ENCODE peak calls at places on chromosomes 13 and 19, in ten cellular contexts. One of them, this sample, is unnamed.

GRCh38 chr13:45851171-45851889 is at the start of gene SIAH3:
- DNase-seq in heart right ventricle: no peak
- DNase-seq in activated naive CD8-positive, alpha-beta T cell treated with anti-CD3 and anti-CD28 coated beads, Interleukin-2, amount 50 U/mL, for 24 hours: peak; percentile 26
- DNase-seq in NCI-H774: no peak
- DNase-seq in GDM1: no peak
- DNase-seq in cardiac muscle cell: peak; percentile 28
- DNase-seq in Calu3: no peak
- DNase-seq in stimulated activated CD8-positive, alpha-beta memory T cell treated with anti-CD3 and anti-CD28 coated beads, Interleukin-2, amount 100 ng/mL, for 48 hours: no peak
- DNase-seq in stimulated activated naive CD4-positive, alpha-beta T cell: peak; percentile 39
- DNase-seq in 8988T: no peak
- DNase-seq in this sample: no peak

GRCh38 chr13:21663197-21663596 is 7.7 kb upstream of the FGF9 start:
- DNase-seq in heart right ventricle: no peak
- DNase-seq in activated naive CD8-positive, alpha-beta T cell treated with anti-CD3 and anti-CD28 coated beads, Interleukin-2, amount 50 U/mL, for 24 hours: no peak
- DNase-seq in NCI-H774: no peak
- DNase-seq in GDM1: no peak
- DNase-seq in cardiac muscle cell: no peak
- DNase-seq in Calu3: no peak
- DNase-seq in stimulated activated CD8-positive, alpha-beta memory T cell treated with anti-CD3 and anti-CD28 coated beads, Interleukin-2, amount 100 ng/mL, for 48 hours: no peak
- DNase-seq in stimulated activated naive CD4-positive, alpha-beta T cell: no peak
- DNase-seq in 8988T: no peak
- DNase-seq in this sample: no peak

GRCh38 chr13:99308481-99309087 is 1.4 kb upstream of the GPR183 start:
- DNase-seq in heart right ventricle: no peak
- DNase-seq in activated naive CD8-positive, alpha-beta T cell treated with anti-CD3 and anti-CD28 coated beads, Interleukin-2, amount 50 U/mL, for 24 hours: no peak
- DNase-seq in NCI-H774: no peak
- DNase-seq in GDM1: no peak
- DNase-seq in cardiac muscle cell: peak; percentile 48
- DNase-seq in Calu3: no peak
- DNase-seq in stimulated activated CD8-positive, alpha-beta memory T cell treated with anti-CD3 and anti-CD28 coated beads, Interleukin-2, amount 100 ng/mL, for 48 hours: no peak
- DNase-seq in stimulated activated naive CD4-positive, alpha-beta T cell: no peak
- DNase-seq in 8988T: no peak
- DNase-seq in this sample: no peak

GRCh38 chr13:106942558-106942957 is 374.6 kb upstream of the ARGLU1 start:
- DNase-seq in heart right ventricle: no peak
- DNase-seq in activated naive CD8-positive, alpha-beta T cell treated with anti-CD3 and anti-CD28 coated beads, Interleukin-2, amount 50 U/mL, for 24 hours: no peak
- DNase-seq in NCI-H774: no peak
- DNase-seq in GDM1: no peak
- DNase-seq in cardiac muscle cell: no peak
- DNase-seq in Calu3: no peak
- DNase-seq in stimulated activated CD8-positive, alpha-beta memory T cell treated with anti-CD3 and anti-CD28 coated beads, Interleukin-2, amount 100 ng/mL, for 48 hours: no peak
- DNase-seq in stimulated activated naive CD4-positive, alpha-beta T cell: no peak
- DNase-seq in 8988T: no peak
- DNase-seq in this sample: no peak

GRCh38 chr19:42467437-42467760 is 24.7 kb upstream of the CXCL17 start:
- DNase-seq in heart right ventricle: no peak
- DNase-seq in activated naive CD8-positive, alpha-beta T cell treated with anti-CD3 and anti-CD28 coated beads, Interleukin-2, amount 50 U/mL, for 24 hours: no peak
- DNase-seq in NCI-H774: no peak
- DNase-seq in GDM1: no peak
- DNase-seq in cardiac muscle cell: no peak
- DNase-seq in Calu3: no peak
- DNase-seq in stimulated activated CD8-positive, alpha-beta memory T cell treated with anti-CD3 and anti-CD28 coated beads, Interleukin-2, amount 100 ng/mL, for 48 hours: no peak
- DNase-seq in stimulated activated naive CD4-positive, alpha-beta T cell: no peak
- DNase-seq in 8988T: no peak
- DNase-seq in this sample: no peak

GRCh38 chr19:1112254-1113208 is 8.7 kb downstream of the GPX4 start:
- DNase-seq in heart right ventricle: no peak
- DNase-seq in activated naive CD8-positive, alpha-beta T cell treated with anti-CD3 and anti-CD28 coated beads, Interleukin-2, amount 50 U/mL, for 24 hours: no peak
- DNase-seq in NCI-H774: no peak
- DNase-seq in GDM1: no peak
- DNase-seq in cardiac muscle cell: no peak
- DNase-seq in Calu3: no peak
- DNase-seq in stimulated activated CD8-positive, alpha-beta memory T cell treated with anti-CD3 and anti-CD28 coated beads, Interleukin-2, amount 100 ng/mL, for 48 hours: no peak
- DNase-seq in stimulated activated naive CD4-positive, alpha-beta T cell: no peak
- DNase-seq in 8988T: no peak
- DNase-seq in this sample: peak; percentile 31

GRCh38 chr13:75455962-75456361 is 26.0 kb downstream of the TBC1D4 start:
- DNase-seq in heart right ventricle: no peak
- DNase-seq in activated naive CD8-positive, alpha-beta T cell treated with anti-CD3 and anti-CD28 coated beads, Interleukin-2, amount 50 U/mL, for 24 hours: no peak
- DNase-seq in NCI-H774: no peak
- DNase-seq in GDM1: no peak
- DNase-seq in cardiac muscle cell: no peak
- DNase-seq in Calu3: no peak
- DNase-seq in stimulated activated CD8-positive, alpha-beta memory T cell treated with anti-CD3 and anti-CD28 coated beads, Interleukin-2, amount 100 ng/mL, for 48 hours: no peak
- DNase-seq in stimulated activated naive CD4-positive, alpha-beta T cell: no peak
- DNase-seq in 8988T: no peak
- DNase-seq in this sample: no peak

GRCh38 chr13:41098761-41099160 is 33.8 kb downstream of the KBTBD6 start:
- DNase-seq in heart right ventricle: no peak
- DNase-seq in activated naive CD8-positive, alpha-beta T cell treated with anti-CD3 and anti-CD28 coated beads, Interleukin-2, amount 50 U/mL, for 24 hours: no peak
- DNase-seq in NCI-H774: no peak
- DNase-seq in GDM1: no peak
- DNase-seq in cardiac muscle cell: no peak
- DNase-seq in Calu3: no peak
- DNase-seq in stimulated activated CD8-positive, alpha-beta memory T cell treated with anti-CD3 and anti-CD28 coated beads, Interleukin-2, amount 100 ng/mL, for 48 hours: no peak
- DNase-seq in stimulated activated naive CD4-positive, alpha-beta T cell: no peak
- DNase-seq in 8988T: no peak
- DNase-seq in this sample: no peak

GRCh38 chr13:43273362-43273761 is 250.0 kb downstream of the DNAJC15 start:
- DNase-seq in heart right ventricle: no peak
- DNase-seq in activated naive CD8-positive, alpha-beta T cell treated with anti-CD3 and anti-CD28 coated beads, Interleukin-2, amount 50 U/mL, for 24 hours: no peak
- DNase-seq in NCI-H774: no peak
- DNase-seq in GDM1: no peak
- DNase-seq in cardiac muscle cell: no peak
- DNase-seq in Calu3: no peak
- DNase-seq in stimulated activated CD8-positive, alpha-beta memory T cell treated with anti-CD3 and anti-CD28 coated beads, Interleukin-2, amount 100 ng/mL, for 48 hours: no peak
- DNase-seq in stimulated activated naive CD4-positive, alpha-beta T cell: no peak
- DNase-seq in 8988T: no peak
- DNase-seq in this sample: no peak

GRCh38 chr19:12834418-12834943 is at the start of gene RTBDN:
- DNase-seq in heart right ventricle: no peak
- DNase-seq in activated naive CD8-positive, alpha-beta T cell treated with anti-CD3 and anti-CD28 coated beads, Interleukin-2, amount 50 U/mL, for 24 hours: peak; percentile 14
- DNase-seq in NCI-H774: peak; percentile 20
- DNase-seq in GDM1: no peak
- DNase-seq in cardiac muscle cell: no peak
- DNase-seq in Calu3: no peak
- DNase-seq in stimulated activated CD8-positive, alpha-beta memory T cell treated with anti-CD3 and anti-CD28 coated beads, Interleukin-2, amount 100 ng/mL, for 48 hours: no peak
- DNase-seq in stimulated activated naive CD4-positive, alpha-beta T cell: no peak
- DNase-seq in 8988T: no peak
- DNase-seq in this sample: no peak

GRCh38 chr19:7505682-7506384 is 10.1 kb upstream of the ZNF358 start:
- DNase-seq in heart right ventricle: no peak
- DNase-seq in activated naive CD8-positive, alpha-beta T cell treated with anti-CD3 and anti-CD28 coated beads, Interleukin-2, amount 50 U/mL, for 24 hours: peak; percentile 45
- DNase-seq in NCI-H774: peak; percentile 55
- DNase-seq in GDM1: no peak
- DNase-seq in cardiac muscle cell: no peak
- DNase-seq in Calu3: peak; percentile 22
- DNase-seq in stimulated activated CD8-positive, alpha-beta memory T cell treated with anti-CD3 and anti-CD28 coated beads, Interleukin-2, amount 100 ng/mL, for 48 hours: no peak
- DNase-seq in stimulated activated naive CD4-positive, alpha-beta T cell: no peak
- DNase-seq in 8988T: peak; percentile 60
- DNase-seq in this sample: no peak

GRCh38 chr13:82358284-82358683 is 1524.0 kb downstream of the SLITRK1 start:
- DNase-seq in heart right ventricle: no peak
- DNase-seq in activated naive CD8-positive, alpha-beta T cell treated with anti-CD3 and anti-CD28 coated beads, Interleukin-2, amount 50 U/mL, for 24 hours: no peak
- DNase-seq in NCI-H774: no peak
- DNase-seq in GDM1: no peak
- DNase-seq in cardiac muscle cell: no peak
- DNase-seq in Calu3: no peak
- DNase-seq in stimulated activated CD8-positive, alpha-beta memory T cell treated with anti-CD3 and anti-CD28 coated beads, Interleukin-2, amount 100 ng/mL, for 48 hours: no peak
- DNase-seq in stimulated activated naive CD4-positive, alpha-beta T cell: no peak
- DNase-seq in 8988T: no peak
- DNase-seq in this sample: no peak

GRCh38 chr19:43504426-43505185 is at the start of gene PHLDB3:
- DNase-seq in heart right ventricle: peak; percentile 29
- DNase-seq in activated naive CD8-positive, alpha-beta T cell treated with anti-CD3 and anti-CD28 coated beads, Interleukin-2, amount 50 U/mL, for 24 hours: peak; percentile 55
- DNase-seq in NCI-H774: peak; percentile 53
- DNase-seq in GDM1: no peak
- DNase-seq in cardiac muscle cell: peak; percentile 26
- DNase-seq in Calu3: peak; percentile 65
- DNase-seq in stimulated activated CD8-positive, alpha-beta memory T cell treated with anti-CD3 and anti-CD28 coated beads, Interleukin-2, amount 100 ng/mL, for 48 hours: no peak
- DNase-seq in stimulated activated naive CD4-positive, alpha-beta T cell: no peak
- DNase-seq in 8988T: no peak
- DNase-seq in this sample: no peak

GRCh38 chr13:113023217-113023597 is 54.2 kb downstream of the MCF2L start:
- DNase-seq in heart right ventricle: peak; percentile 44
- DNase-seq in activated naive CD8-positive, alpha-beta T cell treated with anti-CD3 and anti-CD28 coated beads, Interleukin-2, amount 50 U/mL, for 24 hours: no peak
- DNase-seq in NCI-H774: no peak
- DNase-seq in GDM1: no peak
- DNase-seq in cardiac muscle cell: peak; percentile 66
- DNase-seq in Calu3: no peak
- DNase-seq in stimulated activated CD8-positive, alpha-beta memory T cell treated with anti-CD3 and anti-CD28 coated beads, Interleukin-2, amount 100 ng/mL, for 48 hours: no peak
- DNase-seq in stimulated activated naive CD4-positive, alpha-beta T cell: no peak
- DNase-seq in 8988T: no peak
- DNase-seq in this sample: no peak